ENCODE peak calls at places on chromosomes 3 and 15, in four cellular contexts. I is fibroblast of the aortic adventitia; H is skeletal muscle cell; L is stimulated activated CD8-positive, alpha-beta memory T cell treated with anti-CD3 and anti-CD28 coated beads, Interleukin-2, amount 100 ng/mL, for 1 hour. M is an unnamed sample.

GRCh38 chr15:50341737-50342136 is 13.3 kb downstream of the GABPB1 start:
- DNase-seq in I (no peak), H (no peak), L (no peak), M (no peak)

GRCh38 chr15:70416851-70417250 is 319.1 kb upstream of the TLE3 start:
- DNase-seq in I (no peak), H (no peak), L (no peak), M (no peak)

GRCh38 chr15:64507293-64507802 is 47.0 kb downstream of the ZNF609 start:
- DNase-seq in I (peak), H (peak), L (peak), M (peak)

GRCh38 chr3:182165234-182165633 is 453.5 kb downstream of the SOX2 start:
- DNase-seq in I (no peak), H (no peak), L (no peak), M (no peak)

GRCh38 chr3:186277268-186277909 is 84.6 kb downstream of the DGKG start:
- DNase-seq in I (peak), H (peak), L (no peak), M (no peak)

GRCh38 chr15:40146037-40146436 is 14.8 kb upstream of the BUB1B start:
- DNase-seq in I (peak), H (peak), L (no peak), M (no peak)

GRCh38 chr3:111750278-111750884 is 108.7 kb upstream of the PHLDB2 start:
- DNase-seq in I (no peak), H (no peak), L (no peak), M (no peak)

GRCh38 chr3:29827756-29828155 is 546.9 kb downstream of the RBMS3 start:
- DNase-seq in I (peak), H (no peak), L (no peak), M (no peak)

GRCh38 chr3:62992520-62992919 is 117.3 kb upstream of the CADPS start:
- DNase-seq in I (no peak), H (no peak), L (no peak), M (no peak)

GRCh38 chr15:31471731-31472430 is 145.2 kb downstream of the KLF13 start:
- DNase-seq in I (peak), H (peak), L (no peak), M (peak)

GRCh38 chr15:77285057-77285456 is 134.8 kb downstream of the PEAK1 start:
- DNase-seq in I (no peak), H (no peak), L (no peak), M (no peak)

GRCh38 chr15:49435201-49435600 is 12.2 kb downstream of the FGF7 start:
- DNase-seq in I (peak), H (no peak), L (no peak), M (peak)

GRCh38 chr3:51802091-51802720 is 23.2 kb upstream of the IQCF6 start:
- DNase-seq in I (no peak), H (no peak), L (no peak), M (no peak)

GRCh38 chr15:60004019-60004845 is at the start of gene FOXB1:
- DNase-seq in I (no peak), H (no peak), L (no peak), M (no peak)

GRCh38 chr3:48400824-48401433 is 28.9 kb downstream of the FBXW12 start:
- DNase-seq in I (peak), H (no peak), L (peak), M (no peak)

GRCh38 chr3:38214560-38214959 is 49.2 kb downstream of the OXSR1 start:
- DNase-seq in I (no peak), H (no peak), L (no peak), M (no peak)

GRCh38 chr15:99446565-99447496 is 119.0 kb upstream of the MEF2A start:
- DNase-seq in I (no peak), H (no peak), L (no peak), M (no peak)

GRCh38 chr15:36090276-36090946 is 489.0 kb upstream of the CDIN1 start:
- DNase-seq in I (no peak), H (no peak), L (no peak), M (no peak)

GRCh38 chr3:114451051-114451451 is 157.2 kb downstream of the TIGIT start:
- DNase-seq in I (peak), H (no peak), L (no peak), M (no peak)

GRCh38 chr3:71063768-71064287 is 519.7 kb downstream of the FOXP1 start:
- DNase-seq in I (peak), H (no peak), L (no peak), M (no peak)

GRCh38 chr15:81023483-81024264 is 23.0 kb downstream of the TLNRD1 start:
- DNase-seq in I (peak), H (peak), L (no peak), M (peak)

GRCh38 chr3:10334461-10334860 is 13.5 kb upstream of the SEC13 start:
- DNase-seq in I (peak), H (no peak), L (no peak), M (no peak)

GRCh38 chr3:189222927-189223706 is 51.3 kb downstream of the TPRG1 start:
- DNase-seq in I (no peak), H (no peak), L (no peak), M (no peak)

GRCh38 chr3:174821477-174821876 is 37.7 kb upstream of the NAALADL2 start:
- DNase-seq in I (peak), H (no peak), L (no peak), M (peak)

GRCh38 chr15:66877558-66878285 is 175.7 kb downstream of the SMAD6 start:
- DNase-seq in I (no peak), H (no peak), L (no peak), M (no peak)

GRCh38 chr3:178385280-178385952 is 150.8 kb upstream of the KCNMB2 start:
- DNase-seq in I (peak), H (no peak), L (no peak), M (no peak)

GRCh38 chr15:101710806-101711205 is 13.5 kb downstream of the TARS3 start:
- DNase-seq in I (peak), H (no peak), L (no peak), M (peak)

GRCh38 chr15:62138124-62138523 is 27.0 kb downstream of the C2CD4B start:
- DNase-seq in I (peak), H (peak), L (no peak), M (peak)

GRCh38 chr3:13141991-13142412 is 68.8 kb upstream of the IQSEC1 start:
- DNase-seq in I (peak), H (no peak), L (no peak), M (no peak)

GRCh38 chr15:22930782-22931484 is 49.2 kb downstream of the CYFIP1 start:
- DNase-seq in I (no peak), H (no peak), L (no peak), M (peak)

GRCh38 chr15:74191798-74192197 is 10.8 kb downstream of the STRA6 start:
- DNase-seq in I (no peak), H (no peak), L (no peak), M (no peak)

GRCh38 chr3:40780801-40781406 is 256.1 kb downstream of the ZNF621 start:
- DNase-seq in I (peak), H (peak), L (no peak), M (no peak)

M was measured in non-pigmented ciliary epithelial cell.